ENCODE peak calls at places on chromosomes 11 and 22, in four cellular contexts. Q is transverse colon, W is A549, H is A673. G is an unnamed sample. For H3K4me1 and H3K9me3, the result is how much of the 10 kb centered on the place peaks cover.

GRCh38 chr22:22397292-22397870 is 111.2 kb downstream of the ZNF280B start:
- DNase-seq in W (peak), Q (no peak), H (no peak), G (no peak)

GRCh38 chr11:111982019-111982464 is 43.2 kb upstream of the DLAT start:
- DNase-seq in W (peak), Q (peak), H (peak), G (peak)

GRCh38 chr22:45897736-45898135 is 79.2 kb downstream of the WNT7B start:
- DNase-seq in H (no peak), W (no peak), Q (no peak), G (no peak)

GRCh38 chr11:118679483-118679882 is at the start of gene TREH:
- DNase-seq in W (no peak), H (no peak), Q (peak), G (no peak)

GRCh38 chr22:20582520-20583361 is 75.3 kb downstream of the MED15 start:
- DNase-seq in H (no peak), Q (no peak), W (no peak), G (no peak)

GRCh38 chr11:102260241-102260640 is 57.0 kb upstream of the BIRC3 start:
- DNase-seq in H (peak), W (no peak), Q (no peak), G (peak)

GRCh38 chr11:91921974-91922373 is 302.6 kb upstream of the FAT3 start:
- DNase-seq in Q (no peak), W (no peak), H (no peak), G (no peak)

GRCh38 chr11:80595011-80595410 is 1154.2 kb upstream of the TENM4 start:
- DNase-seq in W (no peak), H (no peak), Q (no peak), G (no peak)

GRCh38 chr11:44566952-44567875 is 1.8 kb downstream of the CD82 start:
- DNase-seq in W (no peak), H (no peak), Q (no peak), G (no peak)

GRCh38 chr11:69801513-69802335 is 17.5 kb downstream of the FGF3 start:
- DNase-seq in W (no peak), Q (no peak), H (peak), G (peak)

GRCh38 chr22:25419247-25420113 is 145.0 kb upstream of the GRK3 start:
- DNase-seq in Q (peak), W (no peak), H (no peak), G (no peak)

GRCh38 chr11:77993902-77994301 is 566 bp downstream of the INTS4 start:
- DNase-seq in W (no peak), Q (no peak), H (no peak), G (no peak)

GRCh38 chr11:129976371-129976770 is 26.3 kb downstream of the PRDM10 start:
- DNase-seq in H (no peak), Q (no peak), W (no peak), G (no peak)

GRCh38 chr11:76803811-76804600 is 20.9 kb downstream of the TSKU start:
- DNase-seq in W (peak), Q (no peak), H (no peak), G (no peak)

GRCh38 chr11:67268036-67268683 is 1.9 kb downstream of the GRK2 start:
- DNase-seq in H (no peak), W (no peak), Q (peak), G (no peak)

GRCh38 chr22:19376247-19376646 is 55.3 kb downstream of the HIRA start:
- DNase-seq in H (no peak), Q (no peak), W (no peak), G (no peak)

GRCh38 chr11:63560506-63561179 is 2.5 kb downstream of the PLAAT2 start:
- DNase-seq in W (no peak), H (no peak), Q (peak), G (no peak)

GRCh38 chr11:57539342-57539741 is 1.9 kb downstream of the SMTNL1 start:
- DNase-seq in Q (no peak), H (no peak), W (no peak), G (no peak)

GRCh38 chr11:57476223-57476882 is 16.0 kb downstream of the RTN4RL2 start:
- DNase-seq in Q (peak), W (no peak), H (no peak), G (no peak)

GRCh38 chr11:26996056-26996455 is 2.1 kb downstream of the FIBIN start:
- DNase-seq in Q (no peak), W (no peak), H (no peak), G (no peak)

GRCh38 chr11:117221775-117222517 is 9.9 kb downstream of the PCSK7 start:
- DNase-seq in H (peak), Q (peak), W (no peak), G (no peak)

GRCh38 chr11:100687630-100688395 is 725 bp downstream of the ARHGAP42 start:
- DNase-seq in H (peak), Q (peak), W (peak), G (peak)

GRCh38 chr11:10600570-10601248 is 32.2 kb upstream of the LYVE1 start:
- DNase-seq in W (no peak), Q (no peak), H (no peak), G (no peak)
- H3K4me1 ChIP-seq in W (under half), Q (under half), H (under half), G (under half)

GRCh38 chr11:10881892-10882291 is 24.0 kb upstream of the ZBED5 start:
- DNase-seq in H (no peak), Q (no peak), W (no peak), G (no peak)

GRCh38 chr11:10875430-10876021 is 17.7 kb upstream of the ZBED5 start:
- DNase-seq in Q (no peak), H (no peak), W (no peak), G (peak)

GRCh38 chr11:10876168-10876567 is 18.3 kb upstream of the ZBED5 start:
- DNase-seq in Q (no peak), W (no peak), H (no peak), G (no peak)

DNA sequence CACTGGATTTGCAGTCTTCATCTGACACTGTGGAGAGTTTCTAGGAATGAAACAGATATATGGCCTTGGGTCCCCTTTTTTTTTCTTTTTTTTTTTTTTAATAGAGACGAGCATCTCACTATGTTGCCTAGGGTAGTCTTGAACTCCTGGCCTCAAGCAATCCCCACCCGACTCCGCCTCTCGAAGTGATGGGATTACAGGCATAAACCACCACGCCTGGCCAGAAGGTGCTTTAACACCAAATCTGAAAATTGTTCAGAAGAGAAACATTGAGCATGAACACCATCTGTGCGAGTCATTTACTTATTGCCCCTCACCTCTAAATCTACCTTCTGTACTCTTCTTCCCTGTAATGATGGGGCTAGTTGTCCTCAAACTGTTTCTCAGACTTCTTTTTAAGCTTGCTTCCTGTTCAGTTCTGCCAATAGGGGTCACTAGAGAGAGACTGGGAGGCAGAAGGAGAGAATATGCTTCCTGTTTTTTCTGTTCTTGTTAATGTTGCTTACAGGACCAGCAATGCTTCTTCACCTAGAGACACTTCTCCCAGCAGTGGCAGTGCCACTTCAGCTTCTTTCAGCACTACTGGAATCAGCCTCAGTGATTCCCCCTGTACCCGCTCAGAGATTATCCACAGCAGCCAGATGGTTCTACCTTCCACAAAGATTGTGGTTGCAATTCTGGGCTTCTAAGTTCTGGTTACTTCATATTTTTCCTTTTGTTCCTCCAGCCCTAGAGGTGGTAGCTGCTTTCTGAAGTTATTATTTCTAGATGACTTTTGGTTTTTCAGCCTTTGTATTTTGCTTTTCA is 20.8 kb upstream of the ZBED5 start:
- DNase-seq in H (peak), Q (no peak), W (peak), G (peak)
- H3K9me3 ChIP-seq in H (under half), Q (under half), W (under half), G (under half)

DNA sequence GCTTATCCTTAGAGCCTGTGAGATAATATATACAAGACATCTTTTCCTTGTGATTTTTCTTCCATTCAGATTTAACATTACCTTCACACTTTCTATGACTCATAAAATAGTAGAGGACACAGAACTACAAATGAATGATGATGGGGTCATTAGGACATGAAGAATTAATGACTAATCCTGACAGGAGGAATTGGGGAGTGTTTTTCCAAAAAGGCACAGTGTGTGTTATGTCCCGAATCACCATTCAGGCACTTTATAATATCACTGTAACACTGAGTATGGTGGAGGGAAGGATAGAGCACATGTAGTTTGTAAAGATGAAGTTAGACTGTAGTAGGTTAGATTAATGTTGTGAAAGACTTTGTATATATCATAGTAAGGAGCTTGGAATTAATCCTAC is 391.3 kb downstream of the JRKL start:
- DNase-seq in Q (no peak), W (no peak), H (no peak), G (no peak)
- H3K4me3 ChIP-seq in Q (no peak), W (no peak), H (no peak), G (no peak)

GRCh38 chr22:38936562-38936961 is 20.8 kb upstream of the APOBEC3A start:
- DNase-seq in H (no peak), W (no peak), Q (no peak), G (no peak)

GRCh38 chr22:38935616-38936015 is 21.8 kb upstream of the APOBEC3A start:
- DNase-seq in H (no peak), Q (no peak), W (no peak), G (no peak)

GRCh38 chr22:38937541-38937940 is 19.9 kb upstream of the APOBEC3A start:
- DNase-seq in W (no peak), Q (no peak), H (no peak), G (no peak)

GRCh38 chr22:38938221-38938620 is 19.2 kb upstream of the APOBEC3A start:
- DNase-seq in W (no peak), H (no peak), Q (no peak), G (no peak)

GRCh38 chr22:38937036-38937435 is 20.4 kb upstream of the APOBEC3A start:
- DNase-seq in Q (no peak), W (no peak), H (no peak), G (no peak)
- H3K4me1 ChIP-seq in Q (under half), W (under half), H (under half), G (under half)

GRCh38 chr22:47619631-47620030 is 857.2 kb downstream of the TBC1D22A start:
- DNase-seq in Q (no peak), H (no peak), W (no peak), G (no peak)
- H3K9me3 ChIP-seq in Q (under half), H (under half), W (under half), G (under half)

DNA sequence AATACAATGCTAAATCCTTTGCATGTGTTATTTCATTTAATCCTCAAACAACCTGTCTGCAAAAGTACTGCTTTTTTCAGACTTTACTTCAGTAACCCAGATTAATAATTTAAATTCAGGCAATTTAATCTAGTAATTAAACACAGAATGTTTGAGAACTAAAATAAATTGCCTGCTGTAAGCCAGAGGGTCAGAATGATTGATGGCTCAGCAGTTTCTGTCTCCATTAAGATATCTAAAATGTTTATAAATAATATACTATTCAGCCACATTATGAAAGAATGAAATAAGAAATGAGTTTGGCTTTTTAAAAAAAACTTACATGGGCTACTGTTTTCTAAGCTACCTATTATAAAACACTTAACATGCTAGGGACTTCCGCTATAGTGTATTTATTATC is 846.0 kb downstream of the FAM181B start:
- DNase-seq in H (no peak), W (no peak), Q (no peak), G (no peak)
- H3K4me3 ChIP-seq in H (no peak), W (no peak), Q (no peak), G (no peak)

GRCh38 chr11:2850366-2850765 is 35.2 kb downstream of the CDKN1C start:
- DNase-seq in H (no peak), W (no peak), Q (no peak), G (no peak)
- H3K4me1 ChIP-seq in H (under half), W (under half), Q (under half), G (under half)

DNA sequence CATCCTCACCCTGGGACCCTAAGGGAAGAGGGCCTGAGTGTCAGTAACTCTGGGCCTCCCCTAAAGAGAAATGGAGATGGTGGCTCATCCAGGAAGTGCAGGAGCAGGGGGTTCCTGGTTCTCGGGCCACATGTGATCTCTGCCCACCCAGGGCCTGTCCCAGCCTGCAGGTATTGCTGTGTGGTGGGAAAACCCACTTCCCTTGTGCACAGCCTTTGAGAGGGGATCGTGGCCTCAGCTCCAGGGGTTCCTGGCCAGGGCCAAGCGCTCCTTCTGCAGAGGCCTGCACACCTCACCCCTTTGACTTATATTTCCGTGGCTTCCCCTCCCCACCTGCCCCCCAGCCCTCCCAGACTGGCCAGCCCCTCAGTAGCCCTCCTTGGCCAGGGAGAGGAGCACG is 213.5 kb downstream of the OR4C45 start:
- DNase-seq in W (no peak), H (no peak), Q (no peak), G (no peak)
- H3K9me3 ChIP-seq in W (under half), H (under half), Q (under half), G (under half)